ENCODE peak calls at places on chromosomes 11 and 22, in four cellular contexts. One of them, this sample, is unnamed.

GRCh38 chr22:19371893-19372292 is 59.6 kb downstream of the HIRA start:
- DNase-seq in COLO829: no peak
- DNase-seq in GM10248: no peak
- DNase-seq in stimulated activated CD4-positive, alpha-beta T cell treated with anti-CD3 and anti-CD28 coated beads, Interleukin-2, amount 100 ng/mL, for 48 hours: no peak
- DNase-seq in this sample: no peak

GRCh38 chr11:28343304-28344233 is 235.4 kb downstream of the METTL15 start:
- DNase-seq in stimulated activated CD4-positive, alpha-beta T cell treated with anti-CD3 and anti-CD28 coated beads, Interleukin-2, amount 100 ng/mL, for 48 hours: no peak
- DNase-seq in COLO829: peak
- DNase-seq in GM10248: no peak
- DNase-seq in this sample: no peak

GRCh38 chr11:125939081-125939521 is 6.7 kb upstream of the VSIG10L2 start:
- DNase-seq in GM10248: no peak
- DNase-seq in stimulated activated CD4-positive, alpha-beta T cell treated with anti-CD3 and anti-CD28 coated beads, Interleukin-2, amount 100 ng/mL, for 48 hours: no peak
- DNase-seq in COLO829: no peak
- DNase-seq in this sample: no peak

GRCh38 chr11:130911306-130911705 is 5.0 kb downstream of the SNX19 start:
- DNase-seq in stimulated activated CD4-positive, alpha-beta T cell treated with anti-CD3 and anti-CD28 coated beads, Interleukin-2, amount 100 ng/mL, for 48 hours: no peak
- DNase-seq in GM10248: no peak
- DNase-seq in COLO829: no peak
- DNase-seq in this sample: no peak

GRCh38 chr22:33831651-33832050 is 88.6 kb downstream of the LARGE1 start:
- DNase-seq in GM10248: no peak
- DNase-seq in COLO829: no peak
- DNase-seq in stimulated activated CD4-positive, alpha-beta T cell treated with anti-CD3 and anti-CD28 coated beads, Interleukin-2, amount 100 ng/mL, for 48 hours: no peak
- DNase-seq in this sample: no peak

GRCh38 chr11:91972665-91973266 is 251.9 kb upstream of the FAT3 start:
- DNase-seq in stimulated activated CD4-positive, alpha-beta T cell treated with anti-CD3 and anti-CD28 coated beads, Interleukin-2, amount 100 ng/mL, for 48 hours: no peak
- DNase-seq in GM10248: no peak
- DNase-seq in COLO829: no peak
- DNase-seq in this sample: no peak

GRCh38 chr22:27347951-27348350 is 453.6 kb downstream of the MN1 start:
- DNase-seq in GM10248: no peak
- DNase-seq in stimulated activated CD4-positive, alpha-beta T cell treated with anti-CD3 and anti-CD28 coated beads, Interleukin-2, amount 100 ng/mL, for 48 hours: no peak
- DNase-seq in COLO829: no peak
- DNase-seq in this sample: no peak

GRCh38 chr11:3124821-3125220 is 40.3 kb downstream of the OSBPL5 start:
- DNase-seq in GM10248: no peak
- DNase-seq in stimulated activated CD4-positive, alpha-beta T cell treated with anti-CD3 and anti-CD28 coated beads, Interleukin-2, amount 100 ng/mL, for 48 hours: no peak
- DNase-seq in COLO829: no peak
- DNase-seq in this sample: no peak

GRCh38 chr11:8768625-8769333 is 86.2 kb downstream of the RPL27A start:
- DNase-seq in GM10248: no peak
- DNase-seq in stimulated activated CD4-positive, alpha-beta T cell treated with anti-CD3 and anti-CD28 coated beads, Interleukin-2, amount 100 ng/mL, for 48 hours: no peak
- DNase-seq in COLO829: no peak
- DNase-seq in this sample: no peak

GRCh38 chr11:57668467-57668890 is 565 bp downstream of the ZDHHC5 start:
- DNase-seq in GM10248: no peak
- DNase-seq in stimulated activated CD4-positive, alpha-beta T cell treated with anti-CD3 and anti-CD28 coated beads, Interleukin-2, amount 100 ng/mL, for 48 hours: peak
- DNase-seq in COLO829: no peak
- DNase-seq in this sample: no peak

GRCh38 chr22:33923660-33924246 is 3.5 kb upstream of the LARGE1 start:
- DNase-seq in COLO829: peak
- DNase-seq in stimulated activated CD4-positive, alpha-beta T cell treated with anti-CD3 and anti-CD28 coated beads, Interleukin-2, amount 100 ng/mL, for 48 hours: no peak
- DNase-seq in GM10248: peak
- DNase-seq in this sample: peak

GRCh38 chr22:37848587-37849088 is 581 bp upstream of the EIF3L start:
- DNase-seq in GM10248: no peak
- DNase-seq in COLO829: no peak
- DNase-seq in stimulated activated CD4-positive, alpha-beta T cell treated with anti-CD3 and anti-CD28 coated beads, Interleukin-2, amount 100 ng/mL, for 48 hours: peak
- DNase-seq in this sample: no peak

GRCh38 chr11:8715501-8715900 is 32.9 kb downstream of the RPL27A start:
- DNase-seq in GM10248: no peak
- DNase-seq in COLO829: no peak
- DNase-seq in stimulated activated CD4-positive, alpha-beta T cell treated with anti-CD3 and anti-CD28 coated beads, Interleukin-2, amount 100 ng/mL, for 48 hours: no peak
- DNase-seq in this sample: no peak

GRCh38 chr11:76327223-76327622 is 53.7 kb downstream of the THAP12 start:
- DNase-seq in stimulated activated CD4-positive, alpha-beta T cell treated with anti-CD3 and anti-CD28 coated beads, Interleukin-2, amount 100 ng/mL, for 48 hours: no peak
- DNase-seq in GM10248: no peak
- DNase-seq in COLO829: no peak
- DNase-seq in this sample: no peak

GRCh38 chr22:29820941-29821789 is 16.9 kb downstream of the ASCC2 start:
- DNase-seq in GM10248: peak
- DNase-seq in COLO829: no peak
- DNase-seq in stimulated activated CD4-positive, alpha-beta T cell treated with anti-CD3 and anti-CD28 coated beads, Interleukin-2, amount 100 ng/mL, for 48 hours: peak
- DNase-seq in this sample: peak

GRCh38 chr11:129423426-129423825 is 47.8 kb downstream of the BARX2 start:
- DNase-seq in GM10248: no peak
- DNase-seq in stimulated activated CD4-positive, alpha-beta T cell treated with anti-CD3 and anti-CD28 coated beads, Interleukin-2, amount 100 ng/mL, for 48 hours: no peak
- DNase-seq in COLO829: no peak
- DNase-seq in this sample: no peak

GRCh38 chr11:47675851-47676250 is 33.5 kb upstream of the MTCH2 start:
- DNase-seq in GM10248: no peak
- DNase-seq in COLO829: no peak
- DNase-seq in stimulated activated CD4-positive, alpha-beta T cell treated with anti-CD3 and anti-CD28 coated beads, Interleukin-2, amount 100 ng/mL, for 48 hours: no peak
- DNase-seq in this sample: no peak

GRCh38 chr11:35567737-35568465 is 42.5 kb upstream of the PAMR1 start:
- DNase-seq in GM10248: no peak
- DNase-seq in stimulated activated CD4-positive, alpha-beta T cell treated with anti-CD3 and anti-CD28 coated beads, Interleukin-2, amount 100 ng/mL, for 48 hours: no peak
- DNase-seq in COLO829: no peak
- DNase-seq in this sample: no peak